ENCODE peak calls at places on chromosomes 11 and 22, in six cellular contexts. U is right atrium auricular region, D is foreskin keratinocyte, E is psoas muscle, Q is SK-N-SH, F is stomach. G is an unnamed sample.
A peak's percentile ranks its signal among the peaks of the same experiment; 100 is the strongest.

GRCh38 chr11:93543292-93543977 is at the start of gene SMCO4:
- DNase-seq in U (peak; percentile 69), D (peak; percentile 52), E (peak; percentile 90), Q (peak; percentile 93), F (peak; percentile 86), G (peak; percentile 34)

GRCh38 chr11:27720277-27720830 is 20.1 kb upstream of the BDNF start:
- DNase-seq in U (no peak), D (peak; percentile 47), E (no peak), Q (peak; percentile 62), F (no peak), G (peak; percentile 54)

GRCh38 chr22:34410111-34410510 is 489.8 kb upstream of the LARGE1 start:
- DNase-seq in U (no peak), D (no peak), E (no peak), Q (no peak), F (no peak), G (no peak)

GRCh38 chr11:19524171-19524671 is 188.4 kb upstream of the NAV2 start:
- DNase-seq in U (no peak), D (no peak), E (no peak), Q (no peak), F (peak; percentile 49), G (no peak)

GRCh38 chr22:49269928-49270327 is 557.7 kb downstream of the BRD1 start:
- DNase-seq in U (no peak), D (no peak), E (no peak), Q (no peak), F (peak; percentile 11), G (peak; percentile 32)

GRCh38 chr11:31786996-31787685 is 24.0 kb downstream of the PAX6 start:
- DNase-seq in U (no peak), D (no peak), E (no peak), Q (no peak), F (no peak), G (no peak)

GRCh38 chr11:57751676-57752253 is at the start of gene BTBD18:
- DNase-seq in U (no peak), D (peak; percentile 35), E (no peak), Q (peak; percentile 67), F (peak; percentile 56), G (peak; percentile 36)

GRCh38 chr22:20550851-20551744 is 43.7 kb downstream of the MED15 start:
- DNase-seq in U (peak; percentile 74), D (no peak), E (no peak), Q (no peak), F (no peak), G (no peak)

GRCh38 chr11:69888671-69889076 is 69.5 kb upstream of the FGF3 start:
- DNase-seq in U (peak; percentile 63), D (peak; percentile 54), E (peak; percentile 70), Q (peak; percentile 90), F (peak; percentile 77), G (peak; percentile 86)

GRCh38 chr11:124872280-124872679 is 7.0 kb downstream of the ROBO3 start:
- DNase-seq in U (no peak), D (no peak), E (no peak), Q (no peak), F (no peak), G (no peak)

DNA sequence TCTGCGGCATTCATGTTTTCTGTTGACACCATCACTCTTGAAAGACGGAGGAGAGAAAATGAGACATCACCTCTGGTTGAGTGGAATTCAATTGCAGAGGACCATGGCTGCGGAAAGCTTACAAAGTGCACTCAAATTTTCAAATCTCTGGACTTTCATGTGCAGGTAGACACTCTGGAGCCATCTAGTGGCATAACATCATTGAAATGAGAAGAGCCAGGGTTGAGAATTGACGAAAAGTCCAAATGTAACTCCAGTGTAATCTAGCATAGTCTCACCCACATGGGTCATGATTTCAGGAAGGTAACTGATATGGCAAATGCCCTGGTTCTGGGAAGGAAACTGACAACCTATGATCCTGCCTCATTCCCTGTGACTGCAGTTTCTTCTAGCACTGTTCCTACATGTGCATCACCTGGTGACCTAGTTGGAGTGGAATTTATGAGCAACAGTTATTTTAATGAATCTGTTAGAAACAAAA is 687.8 kb downstream of the KCNA4 start:
- DNase-seq in U (no peak), D (peak; percentile 98), E (no peak), Q (peak; percentile 1), F (no peak), G (no peak)
- H3K27ac ChIP-seq in U (no peak overlapping the region), D (peak overlapping the region; percentile 6), E (no peak overlapping the region), Q (peak overlapping the region; percentile 55), F (no peak overlapping the region), G (peak overlapping the region; percentile 13)

DNA sequence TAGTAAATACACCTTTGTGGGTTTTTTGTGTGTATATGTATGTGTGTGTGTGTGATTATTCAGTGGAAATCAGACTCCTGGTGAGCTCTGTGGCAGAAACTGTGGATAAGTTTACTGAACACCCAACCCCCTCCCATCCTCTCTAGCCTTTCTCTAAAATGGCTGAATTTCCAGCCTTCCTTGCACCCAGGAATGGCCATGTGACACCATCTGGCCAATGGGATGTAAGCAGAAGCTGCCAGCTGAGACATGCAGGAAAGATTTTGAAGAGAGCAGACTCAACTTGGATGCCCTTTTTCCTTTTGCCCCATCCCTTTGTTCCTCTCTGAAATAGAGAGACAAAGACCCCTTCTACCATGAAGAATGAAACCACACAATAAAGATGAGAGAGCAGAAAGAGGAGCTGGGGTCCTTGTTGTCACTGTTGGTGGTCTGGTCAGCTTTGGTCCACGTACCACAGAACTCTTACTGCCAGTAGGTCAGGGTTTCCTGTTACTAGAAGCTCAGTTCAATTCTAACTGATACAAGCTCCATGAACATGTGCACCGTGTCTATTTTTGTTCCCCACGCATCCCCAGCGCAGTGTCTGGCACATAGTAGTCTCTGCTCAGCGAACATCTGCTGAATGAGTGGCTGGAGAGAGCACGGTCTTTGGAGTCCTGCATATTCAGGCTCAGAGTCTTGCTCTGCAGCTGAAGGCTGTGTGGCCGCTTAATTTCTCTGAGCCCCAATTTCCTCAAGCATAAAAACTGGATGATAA is 57.5 kb downstream of the SEZ6L start:
- DNase-seq in U (no peak), D (no peak), E (no peak), Q (no peak), F (no peak), G (no peak)
- H3K27me3 ChIP-seq in U (no peaks in the 10 kb centered on the region), D (peaks cover 3% of the 10 kb centered on the region), E (no peaks in the 10 kb centered on the region), Q (no peaks in the 10 kb centered on the region), F (peaks cover 48% of the 10 kb centered on the region), G (no peaks in the 10 kb centered on the region)

GRCh38 chr11:68525320-68525719 is 64.8 kb downstream of the PPP6R3 start:
- DNase-seq in U (no peak), D (no peak), E (no peak), Q (no peak), F (no peak), G (no peak)

GRCh38 chr11:68525930-68526329 is 65.4 kb downstream of the PPP6R3 start:
- DNase-seq in U (no peak), D (peak; percentile 70), E (no peak), Q (no peak), F (no peak), G (no peak)

GRCh38 chr11:68524213-68524612 is 63.7 kb downstream of the PPP6R3 start:
- DNase-seq in U (no peak), D (no peak), E (no peak), Q (peak; percentile 21), F (no peak), G (peak; percentile 8)

GRCh38 chr11:68523743-68524142 is 63.2 kb downstream of the PPP6R3 start:
- DNase-seq in U (no peak), D (no peak), E (no peak), Q (no peak), F (no peak), G (no peak)

GRCh38 chr11:68524681-68525080 is 64.1 kb downstream of the PPP6R3 start:
- DNase-seq in U (no peak), D (no peak), E (no peak), Q (peak; percentile 21), F (no peak), G (no peak)
- H3K27ac ChIP-seq in U (peak overlapping the region; percentile 41), D (no peak overlapping the region), E (peak overlapping the region; percentile 72), Q (no peak overlapping the region), F (peak overlapping the region; percentile 18), G (no peak overlapping the region)

DNA sequence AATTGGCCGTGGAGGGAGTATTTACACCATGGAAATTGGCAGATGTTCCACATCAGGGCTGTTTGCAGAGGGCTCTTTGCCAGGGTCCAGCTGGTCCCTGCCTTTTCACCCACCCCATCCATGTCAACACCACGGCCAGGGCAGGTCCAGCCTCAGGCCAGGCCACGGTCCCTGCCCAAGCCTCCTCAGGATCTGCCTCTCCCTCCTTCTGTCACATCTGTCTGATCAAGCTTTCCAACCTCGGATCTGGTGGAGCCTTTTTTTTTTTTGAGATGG is 81.2 kb downstream of the CACNA1I start:
- DNase-seq in U (no peak), D (no peak), E (peak; percentile 53), Q (no peak), F (no peak), G (no peak)
- H3K27me3 ChIP-seq in U (no peaks in the 10 kb centered on the region), D (peaks cover 7% of the 10 kb centered on the region), E (peaks cover 25% of the 10 kb centered on the region), Q (no peaks in the 10 kb centered on the region), F (peaks cover 32% of the 10 kb centered on the region), G (peaks cover 6% of the 10 kb centered on the region)

GRCh38 chr11:7672960-7673723 is at the start of gene CYB5R2:
- DNase-seq in U (no peak), D (no peak), E (peak; percentile 82), Q (peak; percentile 39), F (peak; percentile 80), G (no peak)

GRCh38 chr11:7672276-7672959 is 882 bp downstream of the CYB5R2 start:
- DNase-seq in U (no peak), D (no peak), E (no peak), Q (no peak), F (no peak), G (no peak)

GRCh38 chr11:7671807-7672206 is 1.5 kb downstream of the CYB5R2 start:
- DNase-seq in U (no peak), D (peak; percentile 32), E (no peak), Q (no peak), F (no peak), G (no peak)

GRCh38 chr11:7675640-7676039 is 2.3 kb upstream of the CYB5R2 start:
- DNase-seq in U (no peak), D (no peak), E (no peak), Q (no peak), F (no peak), G (no peak)

GRCh38 chr11:7673724-7674434 is 579 bp upstream of the CYB5R2 start:
- DNase-seq in U (no peak), D (peak; percentile 50), E (no peak), Q (peak; percentile 49), F (peak; percentile 63), G (no peak)
- H3K27ac ChIP-seq in U (peak overlapping the region; percentile 25), D (peak overlapping the region; percentile 64), E (no peak overlapping the region), Q (no peak overlapping the region), F (peak overlapping the region; percentile 82), G (no peak overlapping the region)